ENCODE peak calls at places on chromosomes 2 and 18, in six cellular contexts. E, M, B, H, S and T are unnamed samples.

GRCh38 chr2:61178603-61179545 is 16.9 kb downstream of the C2orf74 start:
- DNase-seq in H (no peak), S (no peak), E (no peak), M (peak; percentile 32), B (no peak), T (no peak)

GRCh38 chr2:3692375-3692774 is 11.0 kb upstream of the DCDC2C start:
- DNase-seq in S (no peak), E (peak; percentile 32), B (no peak), M (no peak), H (peak; percentile 42), T (no peak)

GRCh38 chr2:54631755-54632154 is 91.7 kb upstream of the EML6 start:
- DNase-seq in H (no peak), M (no peak), B (no peak), S (no peak), E (no peak), T (no peak)

GRCh38 chr18:1467461-1467964 is 562.8 kb downstream of the ADCYAP1 start:
- DNase-seq in E (no peak), S (no peak), M (no peak), B (no peak), H (no peak), T (no peak)

GRCh38 chr2:100522430-100522829 is 40.4 kb upstream of the PDCL3 start:
- DNase-seq in B (no peak), S (no peak), M (no peak), E (no peak), H (no peak), T (no peak)

GRCh38 chr2:140539506-140539905 is 1591.3 kb downstream of the LRP1B start:
- DNase-seq in M (no peak), S (no peak), E (no peak), B (no peak), H (no peak), T (no peak)

GRCh38 chr2:36650031-36650430 is 46.5 kb upstream of the VIT start:
- DNase-seq in M (peak; percentile 48), H (peak; percentile 76), B (no peak), E (peak; percentile 66), S (peak; percentile 65), T (peak; percentile 65)

GRCh38 chr2:38109732-38110181 is 33.8 kb upstream of the CYP1B1 start:
- DNase-seq in H (peak; percentile 60), S (no peak), B (no peak), M (no peak), E (no peak), T (peak; percentile 48)

GRCh38 chr18:25230658-25231326 is 121.2 kb downstream of the ZNF521 start:
- DNase-seq in H (no peak), M (peak; percentile 71), S (no peak), B (no peak), E (peak; percentile 68), T (no peak)

GRCh38 chr18:23560186-23560585 is 26.1 kb downstream of the NPC1 start:
- DNase-seq in S (no peak), B (no peak), H (no peak), M (no peak), E (no peak), T (no peak)

GRCh38 chr2:221750317-221750716 is 178.2 kb upstream of the EPHA4 start:
- DNase-seq in B (no peak), S (no peak), M (no peak), H (no peak), E (no peak), T (no peak)

GRCh38 chr2:209579236-209579749 is 155.4 kb downstream of the MAP2 start:
- DNase-seq in M (peak; percentile 24), H (no peak), S (no peak), B (no peak), E (peak; percentile 12), T (no peak)

GRCh38 chr2:217789003-217789735 is 213.6 kb downstream of the TNS1 start:
- DNase-seq in M (peak; percentile 59), B (peak; percentile 43), E (peak; percentile 63), H (peak; percentile 61), S (peak; percentile 72), T (no peak)

GRCh38 chr2:169507698-169508097 is 1.8 kb upstream of the KLHL41 start:
- DNase-seq in H (peak; percentile 72), B (no peak), E (no peak), S (no peak), M (peak; percentile 10), T (peak; percentile 51)

GRCh38 chr2:185668710-185669109 is 69.9 kb upstream of the FSIP2 start:
- DNase-seq in M (no peak), E (no peak), B (no peak), H (no peak), S (no peak), T (no peak)

GRCh38 chr2:188974184-188974583 is at the start of gene COL3A1:
- DNase-seq in S (no peak), H (no peak), B (no peak), M (no peak), E (peak; percentile 66), T (no peak)

GRCh38 chr18:48405108-48405507 is 4.1 kb downstream of the ZBTB7C start:
- DNase-seq in H (peak; percentile 45), S (no peak), E (no peak), M (no peak), B (no peak), T (no peak)

DNA sequence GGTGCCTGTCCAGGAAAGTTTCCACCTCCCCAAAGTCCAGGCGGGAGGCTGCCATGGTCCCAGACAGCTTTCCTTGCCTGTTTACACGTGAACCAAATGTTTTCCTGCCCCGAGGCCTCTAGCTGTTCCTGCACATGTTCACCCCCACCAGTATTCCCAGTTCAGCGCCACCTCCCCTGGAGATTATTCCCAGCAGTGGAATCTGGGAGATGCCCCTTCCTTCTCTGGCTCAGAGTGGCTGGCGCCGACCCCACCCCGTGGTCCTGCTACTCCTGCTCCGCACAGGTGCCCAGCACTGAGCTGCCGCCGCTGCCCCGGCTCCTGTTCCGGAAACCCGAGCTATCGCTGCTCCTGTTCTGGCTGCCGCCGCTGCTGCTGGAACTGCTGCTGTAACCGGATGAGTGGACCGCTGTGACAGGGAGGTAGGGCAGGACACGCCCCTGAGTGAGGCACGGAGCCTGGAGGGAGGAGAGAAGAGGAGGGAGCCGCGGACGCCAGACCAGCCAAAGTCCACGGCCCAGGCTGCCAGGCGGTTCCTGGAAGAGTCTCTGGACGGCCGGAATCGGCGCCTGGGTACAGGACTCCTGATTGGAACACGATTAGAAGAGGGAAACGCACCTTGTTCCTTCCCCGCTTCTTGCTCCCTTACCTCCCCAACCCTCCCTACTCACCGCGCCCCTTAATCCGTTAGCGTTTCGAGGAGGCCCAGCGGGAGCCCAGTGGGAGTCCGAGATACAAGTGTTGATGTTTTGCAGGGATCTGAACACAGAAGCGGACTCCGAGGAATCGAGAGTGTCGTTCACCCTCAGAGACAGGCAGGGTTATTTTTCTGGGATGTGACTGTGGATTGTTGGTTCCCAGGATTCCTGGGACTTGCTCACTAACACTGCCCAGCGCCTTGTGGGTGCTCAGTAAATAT is at the start of gene PDE11A:
- DNase-seq in H (peak; percentile 63), S (peak; percentile 94), B (no peak), E (peak; percentile 61), M (peak; percentile 43), T (peak; percentile 41)
- H3K27ac ChIP-seq in H (no peak within 1 kb of the TSS), S (no peak within 1 kb of the TSS), B (no peak within 1 kb of the TSS), E (no peak within 1 kb of the TSS), M (no peak within 1 kb of the TSS), T (no peak within 1 kb of the TSS)

DNA sequence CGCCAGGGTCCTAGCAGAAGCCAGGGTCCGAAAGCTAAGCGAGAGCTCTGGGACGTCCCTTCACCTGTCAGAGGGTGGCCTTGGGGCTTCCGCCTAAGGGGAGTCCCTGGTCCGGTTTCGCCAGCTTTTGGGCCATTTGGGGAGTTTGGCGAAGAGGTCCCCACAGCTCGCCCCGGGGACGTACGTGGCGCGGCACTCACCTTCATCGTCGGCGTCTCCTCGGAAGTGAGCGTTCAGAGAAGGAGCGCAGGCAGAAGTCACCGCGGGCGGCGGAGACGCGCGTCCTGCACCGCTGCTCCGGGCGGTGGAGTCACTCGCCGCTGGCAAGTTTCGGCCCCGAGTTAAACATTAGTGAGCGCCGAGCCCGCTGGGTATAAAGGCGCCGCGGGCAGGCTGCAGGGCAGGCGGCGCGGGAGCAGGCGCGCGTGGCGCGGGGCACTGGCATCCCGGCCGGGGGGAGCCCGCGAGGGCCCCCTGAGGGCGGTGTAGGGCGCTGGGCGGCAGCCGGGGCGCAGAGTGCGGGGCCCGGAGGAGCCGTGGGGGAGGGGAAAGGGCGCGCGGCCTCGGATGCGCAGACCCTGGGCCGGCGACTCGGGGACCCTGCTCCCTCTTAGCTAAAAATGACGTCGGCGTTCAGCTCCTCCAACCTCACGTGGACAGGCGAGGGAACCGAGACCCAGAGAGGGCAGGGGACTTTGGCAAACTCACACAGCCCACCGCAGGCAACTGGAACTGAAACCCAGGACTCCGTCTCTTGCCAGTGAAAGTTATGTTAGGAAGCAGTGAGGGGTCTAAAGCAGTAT is at the start of gene DPP4:
- DNase-seq in H (peak; percentile 49), S (no peak), E (no peak), M (peak; percentile 50), B (peak; percentile 20), T (no peak)
- H3K27ac ChIP-seq in H (no peak within 1 kb of the TSS), S (no peak within 1 kb of the TSS), E (no peak within 1 kb of the TSS), M (no peak within 1 kb of the TSS), B (no peak within 1 kb of the TSS), T (no peak within 1 kb of the TSS)

GRCh38 chr2:84849271-84849952 is 31.5 kb downstream of the TRABD2A start:
- DNase-seq in H (peak; percentile 40), M (no peak), E (no peak), S (no peak), B (no peak), T (peak; percentile 29)
- H3K27ac ChIP-seq in H (no peak overlapping the region), M (no peak overlapping the region), E (no peak overlapping the region), S (no peak overlapping the region), B (peak overlapping the region; percentile 81), T (no peak overlapping the region)

GRCh38 chr2:31244101-31244500 is 10.1 kb downstream of the EHD3 start:
- DNase-seq in S (no peak), B (no peak), H (no peak), E (no peak), M (no peak), T (no peak)

GRCh38 chr2:31240406-31241365 is 6.7 kb downstream of the EHD3 start:
- DNase-seq in M (no peak), S (no peak), H (no peak), E (no peak), B (no peak), T (no peak)

GRCh38 chr2:31243053-31243452 is 9.1 kb downstream of the EHD3 start:
- DNase-seq in H (no peak), B (no peak), E (no peak), M (no peak), S (no peak), T (no peak)

GRCh38 chr2:31239842-31240198 is 5.9 kb downstream of the EHD3 start:
- DNase-seq in M (no peak), S (no peak), E (peak; percentile 73), B (no peak), H (no peak), T (no peak)

DNA sequence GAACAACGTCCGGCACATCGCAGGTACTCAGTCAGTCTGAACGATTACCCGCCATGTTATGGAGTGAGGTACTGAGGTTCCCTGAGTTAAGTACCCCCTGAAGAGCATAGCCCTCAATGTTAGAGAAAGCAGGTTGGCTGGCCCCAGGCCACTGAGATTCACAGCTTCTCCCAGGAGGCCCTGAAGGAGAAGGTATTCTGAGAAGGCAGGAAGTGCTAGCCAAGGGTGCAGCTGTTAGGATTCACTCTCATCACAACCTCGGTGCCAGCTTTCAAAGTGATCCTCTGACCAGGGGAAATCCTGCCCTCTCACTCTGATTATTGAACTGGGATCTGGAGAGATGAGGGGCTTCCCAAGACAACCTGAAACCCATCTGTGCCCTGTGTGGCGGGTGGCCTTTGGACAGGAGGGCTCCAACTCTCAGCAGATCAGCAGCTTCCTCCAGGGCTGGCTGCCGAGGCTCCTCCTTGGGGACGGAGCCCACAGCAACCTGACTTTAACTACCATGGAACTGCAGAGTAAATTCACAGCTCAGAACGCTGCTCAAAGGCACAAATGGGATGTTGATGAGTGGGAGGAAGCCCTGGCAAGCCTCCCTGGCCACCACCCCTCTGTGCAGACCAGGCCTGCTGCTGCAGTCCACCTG is 7.8 kb downstream of the EHD3 start:
- DNase-seq in H (no peak), E (no peak), B (no peak), S (no peak), M (no peak), T (no peak)
- H3K27ac ChIP-seq in H (no peak overlapping the region), E (no peak overlapping the region), B (no peak overlapping the region), S (no peak overlapping the region), M (no peak overlapping the region), T (no peak overlapping the region)